ENCODE peak calls at places on chromosomes 2 and 18, in eight cellular contexts. One of them, this sample, is unnamed.

GRCh38 chr2:239587836-239588235 is 187.0 kb upstream of the HDAC4 start:
- DNase-seq in GM03348: no peak
- DNase-seq in stimulated activated CD4-positive, alpha-beta T cell treated with anti-CD3 and anti-CD28 coated beads, Interleukin-4, amount 100 ng/mL, for 24 hours: no peak
- DNase-seq in MCF 10A: no peak
- DNase-seq in posterior cingulate gyrus: no peak
- DNase-seq in cortex of kidney: no peak
- DNase-seq in activated naive CD4-positive, alpha-beta T cell treated with anti-CD3 and anti-CD28 coated beads for 36 hours: no peak
- DNase-seq in activated T-cell treated with anti-CD3 and anti-CD28 coated beads, Interleukin-2, amount 50 U/mL, for 48 hours: no peak
- DNase-seq in this sample: no peak

GRCh38 chr2:69026638-69027037 is 13.7 kb downstream of the ANTXR1 start:
- DNase-seq in GM03348: no peak
- DNase-seq in stimulated activated CD4-positive, alpha-beta T cell treated with anti-CD3 and anti-CD28 coated beads, Interleukin-4, amount 100 ng/mL, for 24 hours: no peak
- DNase-seq in MCF 10A: no peak
- DNase-seq in posterior cingulate gyrus: no peak
- DNase-seq in cortex of kidney: no peak
- DNase-seq in activated naive CD4-positive, alpha-beta T cell treated with anti-CD3 and anti-CD28 coated beads for 36 hours: no peak
- DNase-seq in activated T-cell treated with anti-CD3 and anti-CD28 coated beads, Interleukin-2, amount 50 U/mL, for 48 hours: no peak
- DNase-seq in this sample: no peak

GRCh38 chr2:73841912-73842738 is 13.4 kb downstream of the STAMBP start:
- DNase-seq in GM03348: no peak
- DNase-seq in stimulated activated CD4-positive, alpha-beta T cell treated with anti-CD3 and anti-CD28 coated beads, Interleukin-4, amount 100 ng/mL, for 24 hours: no peak
- DNase-seq in MCF 10A: no peak
- DNase-seq in posterior cingulate gyrus: no peak
- DNase-seq in cortex of kidney: no peak
- DNase-seq in activated naive CD4-positive, alpha-beta T cell treated with anti-CD3 and anti-CD28 coated beads for 36 hours: no peak
- DNase-seq in activated T-cell treated with anti-CD3 and anti-CD28 coated beads, Interleukin-2, amount 50 U/mL, for 48 hours: no peak
- DNase-seq in this sample: no peak

GRCh38 chr18:10122116-10122515 is 208.3 kb downstream of the VAPA start:
- DNase-seq in GM03348: peak; percentile 83
- DNase-seq in stimulated activated CD4-positive, alpha-beta T cell treated with anti-CD3 and anti-CD28 coated beads, Interleukin-4, amount 100 ng/mL, for 24 hours: no peak
- DNase-seq in MCF 10A: peak; percentile 53
- DNase-seq in posterior cingulate gyrus: no peak
- DNase-seq in cortex of kidney: no peak
- DNase-seq in activated naive CD4-positive, alpha-beta T cell treated with anti-CD3 and anti-CD28 coated beads for 36 hours: no peak
- DNase-seq in activated T-cell treated with anti-CD3 and anti-CD28 coated beads, Interleukin-2, amount 50 U/mL, for 48 hours: no peak
- DNase-seq in this sample: peak; percentile 72

GRCh38 chr2:30037016-30037415 is 109.8 kb upstream of the YPEL5 start:
- DNase-seq in GM03348: no peak
- DNase-seq in stimulated activated CD4-positive, alpha-beta T cell treated with anti-CD3 and anti-CD28 coated beads, Interleukin-4, amount 100 ng/mL, for 24 hours: no peak
- DNase-seq in MCF 10A: no peak
- DNase-seq in posterior cingulate gyrus: no peak
- DNase-seq in cortex of kidney: no peak
- DNase-seq in activated naive CD4-positive, alpha-beta T cell treated with anti-CD3 and anti-CD28 coated beads for 36 hours: no peak
- DNase-seq in activated T-cell treated with anti-CD3 and anti-CD28 coated beads, Interleukin-2, amount 50 U/mL, for 48 hours: no peak
- DNase-seq in this sample: no peak

GRCh38 chr2:45612265-45612664 is 1.2 kb upstream of the SRBD1 start:
- DNase-seq in GM03348: no peak
- DNase-seq in stimulated activated CD4-positive, alpha-beta T cell treated with anti-CD3 and anti-CD28 coated beads, Interleukin-4, amount 100 ng/mL, for 24 hours: no peak
- DNase-seq in MCF 10A: peak; percentile 16
- DNase-seq in posterior cingulate gyrus: no peak
- DNase-seq in cortex of kidney: no peak
- DNase-seq in activated naive CD4-positive, alpha-beta T cell treated with anti-CD3 and anti-CD28 coated beads for 36 hours: no peak
- DNase-seq in activated T-cell treated with anti-CD3 and anti-CD28 coated beads, Interleukin-2, amount 50 U/mL, for 48 hours: no peak
- DNase-seq in this sample: peak; percentile 66

GRCh38 chr2:120758181-120759048 is 22.7 kb downstream of the GLI2 start:
- DNase-seq in GM03348: peak; percentile 88
- DNase-seq in stimulated activated CD4-positive, alpha-beta T cell treated with anti-CD3 and anti-CD28 coated beads, Interleukin-4, amount 100 ng/mL, for 24 hours: no peak
- DNase-seq in MCF 10A: no peak
- DNase-seq in posterior cingulate gyrus: peak; percentile 60
- DNase-seq in cortex of kidney: no peak
- DNase-seq in activated naive CD4-positive, alpha-beta T cell treated with anti-CD3 and anti-CD28 coated beads for 36 hours: no peak
- DNase-seq in activated T-cell treated with anti-CD3 and anti-CD28 coated beads, Interleukin-2, amount 50 U/mL, for 48 hours: no peak
- DNase-seq in this sample: no peak

GRCh38 chr2:36409971-36410370 is 54.4 kb downstream of the CRIM1 start:
- DNase-seq in GM03348: no peak
- DNase-seq in stimulated activated CD4-positive, alpha-beta T cell treated with anti-CD3 and anti-CD28 coated beads, Interleukin-4, amount 100 ng/mL, for 24 hours: no peak
- DNase-seq in MCF 10A: no peak
- DNase-seq in posterior cingulate gyrus: no peak
- DNase-seq in cortex of kidney: no peak
- DNase-seq in activated naive CD4-positive, alpha-beta T cell treated with anti-CD3 and anti-CD28 coated beads for 36 hours: no peak
- DNase-seq in activated T-cell treated with anti-CD3 and anti-CD28 coated beads, Interleukin-2, amount 50 U/mL, for 48 hours: no peak
- DNase-seq in this sample: no peak

GRCh38 chr2:45992746-45993475 is 304.3 kb upstream of the EPAS1 start:
- DNase-seq in GM03348: no peak
- DNase-seq in stimulated activated CD4-positive, alpha-beta T cell treated with anti-CD3 and anti-CD28 coated beads, Interleukin-4, amount 100 ng/mL, for 24 hours: no peak
- DNase-seq in MCF 10A: no peak
- DNase-seq in posterior cingulate gyrus: no peak
- DNase-seq in cortex of kidney: no peak
- DNase-seq in activated naive CD4-positive, alpha-beta T cell treated with anti-CD3 and anti-CD28 coated beads for 36 hours: no peak
- DNase-seq in activated T-cell treated with anti-CD3 and anti-CD28 coated beads, Interleukin-2, amount 50 U/mL, for 48 hours: no peak
- DNase-seq in this sample: no peak

GRCh38 chr2:145095641-145096435 is 575.9 kb upstream of the ZEB2 start:
- DNase-seq in GM03348: peak; percentile 23
- DNase-seq in stimulated activated CD4-positive, alpha-beta T cell treated with anti-CD3 and anti-CD28 coated beads, Interleukin-4, amount 100 ng/mL, for 24 hours: no peak
- DNase-seq in MCF 10A: no peak
- DNase-seq in posterior cingulate gyrus: no peak
- DNase-seq in cortex of kidney: no peak
- DNase-seq in activated naive CD4-positive, alpha-beta T cell treated with anti-CD3 and anti-CD28 coated beads for 36 hours: no peak
- DNase-seq in activated T-cell treated with anti-CD3 and anti-CD28 coated beads, Interleukin-2, amount 50 U/mL, for 48 hours: no peak
- DNase-seq in this sample: no peak

GRCh38 chr2:197108758-197109157 is 182.3 kb upstream of the PGAP1 start:
- DNase-seq in GM03348: peak; percentile 35
- DNase-seq in stimulated activated CD4-positive, alpha-beta T cell treated with anti-CD3 and anti-CD28 coated beads, Interleukin-4, amount 100 ng/mL, for 24 hours: no peak
- DNase-seq in MCF 10A: peak; percentile 61
- DNase-seq in posterior cingulate gyrus: peak; percentile 27
- DNase-seq in cortex of kidney: no peak
- DNase-seq in activated naive CD4-positive, alpha-beta T cell treated with anti-CD3 and anti-CD28 coated beads for 36 hours: no peak
- DNase-seq in activated T-cell treated with anti-CD3 and anti-CD28 coated beads, Interleukin-2, amount 50 U/mL, for 48 hours: no peak
- DNase-seq in this sample: no peak

GRCh38 chr2:144357623-144358400 is 162.1 kb downstream of the ZEB2 start:
- DNase-seq in GM03348: peak; percentile 84
- DNase-seq in stimulated activated CD4-positive, alpha-beta T cell treated with anti-CD3 and anti-CD28 coated beads, Interleukin-4, amount 100 ng/mL, for 24 hours: peak; percentile 27
- DNase-seq in MCF 10A: peak; percentile 84
- DNase-seq in posterior cingulate gyrus: no peak
- DNase-seq in cortex of kidney: no peak
- DNase-seq in activated naive CD4-positive, alpha-beta T cell treated with anti-CD3 and anti-CD28 coated beads for 36 hours: peak; percentile 47
- DNase-seq in activated T-cell treated with anti-CD3 and anti-CD28 coated beads, Interleukin-2, amount 50 U/mL, for 48 hours: no peak
- DNase-seq in this sample: peak; percentile 97

GRCh38 chr18:10851824-10852225 is 297.5 kb downstream of the PIEZO2 start:
- DNase-seq in GM03348: peak; percentile 70
- DNase-seq in stimulated activated CD4-positive, alpha-beta T cell treated with anti-CD3 and anti-CD28 coated beads, Interleukin-4, amount 100 ng/mL, for 24 hours: no peak
- DNase-seq in MCF 10A: peak; percentile 55
- DNase-seq in posterior cingulate gyrus: no peak
- DNase-seq in cortex of kidney: no peak
- DNase-seq in activated naive CD4-positive, alpha-beta T cell treated with anti-CD3 and anti-CD28 coated beads for 36 hours: no peak
- DNase-seq in activated T-cell treated with anti-CD3 and anti-CD28 coated beads, Interleukin-2, amount 50 U/mL, for 48 hours: no peak
- DNase-seq in this sample: no peak

GRCh38 chr18:23135679-23136325 is 517 bp downstream of the CABLES1 start:
- DNase-seq in GM03348: peak; percentile 83
- DNase-seq in stimulated activated CD4-positive, alpha-beta T cell treated with anti-CD3 and anti-CD28 coated beads, Interleukin-4, amount 100 ng/mL, for 24 hours: no peak
- DNase-seq in MCF 10A: peak; percentile 33
- DNase-seq in posterior cingulate gyrus: no peak
- DNase-seq in cortex of kidney: no peak
- DNase-seq in activated naive CD4-positive, alpha-beta T cell treated with anti-CD3 and anti-CD28 coated beads for 36 hours: peak; percentile 15
- DNase-seq in activated T-cell treated with anti-CD3 and anti-CD28 coated beads, Interleukin-2, amount 50 U/mL, for 48 hours: peak; percentile 39
- DNase-seq in this sample: no peak

GRCh38 chr2:208175843-208176160 is 12.4 kb upstream of the CRYGA start:
- DNase-seq in GM03348: no peak
- DNase-seq in stimulated activated CD4-positive, alpha-beta T cell treated with anti-CD3 and anti-CD28 coated beads, Interleukin-4, amount 100 ng/mL, for 24 hours: no peak
- DNase-seq in MCF 10A: no peak
- DNase-seq in posterior cingulate gyrus: no peak
- DNase-seq in cortex of kidney: no peak
- DNase-seq in activated naive CD4-positive, alpha-beta T cell treated with anti-CD3 and anti-CD28 coated beads for 36 hours: no peak
- DNase-seq in activated T-cell treated with anti-CD3 and anti-CD28 coated beads, Interleukin-2, amount 50 U/mL, for 48 hours: no peak
- DNase-seq in this sample: no peak

GRCh38 chr18:80159713-80160636 is 50.9 kb downstream of the ADNP2 start:
- DNase-seq in GM03348: no peak
- DNase-seq in stimulated activated CD4-positive, alpha-beta T cell treated with anti-CD3 and anti-CD28 coated beads, Interleukin-4, amount 100 ng/mL, for 24 hours: peak; percentile 43
- DNase-seq in MCF 10A: no peak
- DNase-seq in posterior cingulate gyrus: no peak
- DNase-seq in cortex of kidney: no peak
- DNase-seq in activated naive CD4-positive, alpha-beta T cell treated with anti-CD3 and anti-CD28 coated beads for 36 hours: peak; percentile 36
- DNase-seq in activated T-cell treated with anti-CD3 and anti-CD28 coated beads, Interleukin-2, amount 50 U/mL, for 48 hours: peak; percentile 58
- DNase-seq in this sample: no peak

GRCh38 chr2:234666911-234667310 is 170.0 kb upstream of the ARL4C start:
- DNase-seq in GM03348: no peak
- DNase-seq in stimulated activated CD4-positive, alpha-beta T cell treated with anti-CD3 and anti-CD28 coated beads, Interleukin-4, amount 100 ng/mL, for 24 hours: no peak
- DNase-seq in MCF 10A: no peak
- DNase-seq in posterior cingulate gyrus: no peak
- DNase-seq in cortex of kidney: no peak
- DNase-seq in activated naive CD4-positive, alpha-beta T cell treated with anti-CD3 and anti-CD28 coated beads for 36 hours: no peak
- DNase-seq in activated T-cell treated with anti-CD3 and anti-CD28 coated beads, Interleukin-2, amount 50 U/mL, for 48 hours: no peak
- DNase-seq in this sample: no peak

GRCh38 chr2:203734276-203734983 is 28.0 kb downstream of the CD28 start:
- DNase-seq in GM03348: no peak
- DNase-seq in stimulated activated CD4-positive, alpha-beta T cell treated with anti-CD3 and anti-CD28 coated beads, Interleukin-4, amount 100 ng/mL, for 24 hours: no peak
- DNase-seq in MCF 10A: no peak
- DNase-seq in posterior cingulate gyrus: no peak
- DNase-seq in cortex of kidney: no peak
- DNase-seq in activated naive CD4-positive, alpha-beta T cell treated with anti-CD3 and anti-CD28 coated beads for 36 hours: no peak
- DNase-seq in activated T-cell treated with anti-CD3 and anti-CD28 coated beads, Interleukin-2, amount 50 U/mL, for 48 hours: no peak
- DNase-seq in this sample: no peak